ENCODE peak calls at places on chromosomes 2 and 18, in ten cellular contexts. V is prostate gland, M is fibroblast of lung, K is PC-9, U is progenitor cell of endocrine pancreas, P is ovary, L is GM12865, E is astrocyte of the spinal cord, O is kidney, W is AG04450. D is an unnamed sample.

GRCh38 chr2:75667884-75668283 is 21.3 kb downstream of the MRPL19 start:
- DNase-seq in K (no peak), P (no peak), L (no peak), U (no peak), O (no peak), E (peak), W (no peak), V (no peak), M (no peak), D (no peak)

GRCh38 chr2:157593411-157593810 is 35.3 kb downstream of the ACVR1C start:
- DNase-seq in K (no peak), V (no peak), M (no peak), P (no peak), U (no peak), E (no peak), W (no peak), O (no peak), L (no peak), D (no peak)

GRCh38 chr2:190136259-190136658 is 73.7 kb upstream of the MSTN start:
- DNase-seq in E (no peak), L (no peak), U (no peak), K (no peak), O (no peak), P (no peak), M (no peak), W (no peak), V (no peak), D (no peak)

GRCh38 chr2:30679416-30680088 is 127.7 kb downstream of the CAPN13 start:
- DNase-seq in K (no peak), L (no peak), V (no peak), W (no peak), P (no peak), M (peak), O (no peak), E (peak), U (no peak), D (no peak)

GRCh38 chr2:133821107-133821760 is 253.0 kb upstream of the NCKAP5 start:
- DNase-seq in W (no peak), P (no peak), V (no peak), L (no peak), E (peak), U (no peak), M (peak), O (no peak), K (no peak), D (no peak)

GRCh38 chr2:21276163-21276562 is 152.4 kb downstream of the TDRD15 start:
- DNase-seq in K (no peak), U (no peak), L (no peak), V (no peak), P (no peak), O (no peak), W (no peak), M (no peak), E (no peak), D (no peak)

GRCh38 chr2:35846-36245 is 10.5 kb downstream of the FAM110C start:
- DNase-seq in E (no peak), U (no peak), V (peak), L (no peak), K (peak), P (no peak), W (no peak), M (no peak), O (no peak), D (peak)

GRCh38 chr2:30686000-30686399 is 121.2 kb downstream of the CAPN13 start:
- DNase-seq in P (no peak), U (no peak), V (no peak), K (no peak), L (peak), O (no peak), E (no peak), M (no peak), W (no peak), D (no peak)

GRCh38 chr2:205771063-205771462 is 88.8 kb downstream of the NRP2 start:
- DNase-seq in M (peak), V (peak), K (no peak), L (no peak), U (no peak), O (no peak), P (no peak), W (peak), E (no peak), D (no peak)

GRCh38 chr2:181130686-181131085 is 150.3 kb downstream of the UBE2E3 start:
- DNase-seq in L (no peak), M (peak), V (no peak), U (no peak), W (no peak), O (no peak), K (no peak), P (no peak), E (no peak), D (no peak)

GRCh38 chr2:133791191-133791590 is 222.9 kb upstream of the NCKAP5 start:
- DNase-seq in M (peak), K (no peak), E (peak), O (no peak), P (no peak), L (no peak), U (no peak), W (peak), V (no peak), D (no peak)

GRCh38 chr2:55590810-55591440 is 26.5 kb downstream of the PPP4R3B start:
- DNase-seq in E (peak), V (no peak), M (peak), P (no peak), O (no peak), K (no peak), L (peak), W (no peak), U (no peak), D (no peak)

GRCh38 chr2:162477011-162477410 is 133.1 kb downstream of the GCA start:
- DNase-seq in M (no peak), O (no peak), E (peak), L (no peak), W (no peak), P (no peak), K (no peak), V (no peak), U (no peak), D (no peak)

GRCh38 chr2:239519081-239519920 is 118.5 kb upstream of the HDAC4 start:
- DNase-seq in L (no peak), M (no peak), K (no peak), V (no peak), W (no peak), U (no peak), P (no peak), O (peak), E (no peak), D (no peak)

GRCh38 chr2:238019962-238020361 is 40.8 kb upstream of the SCLY start:
- DNase-seq in O (no peak), V (no peak), U (no peak), W (no peak), P (no peak), K (no peak), E (no peak), M (no peak), L (no peak), D (no peak)

GRCh38 chr18:28002841-28003240 is 174.1 kb downstream of the CDH2 start:
- DNase-seq in E (no peak), V (no peak), P (no peak), W (no peak), K (no peak), M (no peak), O (no peak), L (no peak), U (no peak), D (no peak)

GRCh38 chr2:158269143-158269542 is 167.5 kb downstream of the UPP2 start:
- DNase-seq in M (no peak), O (no peak), U (no peak), W (no peak), V (no peak), E (no peak), L (no peak), K (no peak), P (no peak), D (no peak)

GRCh38 chr18:2981212-2981728 is 31.7 kb downstream of the LPIN2 start:
- DNase-seq in L (peak), E (peak), P (no peak), W (peak), V (no peak), K (no peak), U (no peak), M (peak), O (no peak), D (no peak)

GRCh38 chr2:8242734-8243133 is 439.1 kb upstream of the ID2 start:
- DNase-seq in P (no peak), V (no peak), K (no peak), O (no peak), W (no peak), U (no peak), L (no peak), M (peak), E (no peak), D (no peak)

GRCh38 chr2:202387608-202388342 is 11.6 kb downstream of the BMPR2 start:
- DNase-seq in K (no peak), V (no peak), W (no peak), E (no peak), P (no peak), M (no peak), U (no peak), L (no peak), O (no peak), D (no peak)

GRCh38 chr2:151777487-151777886 is 43.2 kb upstream of the NEB start:
- DNase-seq in L (no peak), U (no peak), V (no peak), E (no peak), O (no peak), W (no peak), K (no peak), P (no peak), M (no peak), D (no peak)
- TF ChIP-seq CTCF in L (peak), U (no peak), V (no peak), E (peak), O (no peak), W (peak), K (no peak), P (no peak), M (no peak), D (peak)

GRCh38 chr2:119760876-119761275 is 1.2 kb downstream of the PTPN4 start:
- DNase-seq in O (no peak), P (no peak), M (peak), W (no peak), L (peak), U (no peak), V (no peak), E (peak), K (no peak), D (no peak)
- TF ChIP-seq CTCF in O (no peak), P (no peak), M (no peak), W (no peak), L (no peak), U (no peak), V (no peak), E (no peak), K (no peak), D (no peak)

GRCh38 chr2:59786684-59787083 is 766.8 kb downstream of the BCL11A start:
- DNase-seq in L (no peak), U (no peak), O (no peak), W (no peak), E (no peak), V (no peak), P (no peak), M (no peak), K (no peak), D (no peak)

GRCh38 chr2:59790186-59791142 is 763.0 kb downstream of the BCL11A start:
- DNase-seq in O (no peak), K (no peak), W (no peak), M (no peak), L (no peak), P (no peak), E (no peak), V (no peak), U (no peak), D (no peak)

GRCh38 chr2:59787095-59787494 is 766.4 kb downstream of the BCL11A start:
- DNase-seq in P (no peak), K (no peak), M (no peak), O (no peak), V (no peak), U (no peak), L (no peak), E (no peak), W (no peak), D (no peak)

GRCh38 chr2:59789523-59789922 is 763.9 kb downstream of the BCL11A start:
- DNase-seq in V (no peak), L (no peak), P (no peak), M (no peak), E (no peak), U (no peak), K (no peak), W (no peak), O (no peak), D (no peak)
- TF ChIP-seq CTCF in V (no peak), L (no peak), P (no peak), M (no peak), E (no peak), U (peak), K (no peak), W (no peak), O (no peak), D (no peak)

GRCh38 chr18:12278765-12279682 is 24.9 kb downstream of the CIDEA start:
- DNase-seq in M (peak), V (peak), O (peak), E (peak), L (no peak), K (no peak), P (peak), U (peak), W (peak), D (peak)
- TF ChIP-seq CTCF in M (no peak), V (no peak), O (no peak), E (peak), L (no peak), K (no peak), P (peak), U (peak), W (peak), D (no peak)

DNA sequence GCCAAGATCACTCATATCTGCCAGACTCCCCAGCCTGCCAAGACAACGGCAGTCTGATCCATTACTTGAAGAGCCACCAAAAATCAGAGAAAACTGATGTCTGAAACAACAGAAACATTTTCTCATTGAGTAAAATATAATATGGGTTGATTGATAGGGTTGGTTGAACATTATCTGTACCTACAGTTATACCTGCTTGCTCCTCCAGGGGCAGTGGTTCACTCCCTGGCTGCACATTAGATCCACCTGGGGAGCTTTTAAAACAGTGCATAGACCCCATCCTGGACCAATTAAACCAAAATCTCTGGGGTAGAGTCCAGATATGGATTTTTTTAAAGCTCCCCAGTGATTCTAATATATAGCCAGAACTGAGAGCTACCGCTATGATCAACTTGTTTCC is 43.6 kb upstream of the SLC14A2 start:
- DNase-seq in M (no peak), K (no peak), L (no peak), P (no peak), E (no peak), V (no peak), W (no peak), U (no peak), O (no peak), D (no peak)
- TF ChIP-seq CTCF in M (peak), K (peak), L (peak), P (no peak), E (peak), V (no peak), W (peak), U (peak), O (peak), D (peak)

GRCh38 chr2:160321025-160321424 is 121.0 kb upstream of the ITGB6 start:
- DNase-seq in L (no peak), U (no peak), V (no peak), M (no peak), K (peak), E (no peak), P (no peak), O (peak), W (no peak), D (no peak)
- TF ChIP-seq CTCF in L (no peak), U (no peak), V (no peak), M (no peak), K (no peak), E (no peak), P (no peak), O (no peak), W (no peak), D (no peak)

GRCh38 chr2:113977060-113977659 is 87.3 kb downstream of the ACTR3 start:
- DNase-seq in M (no peak), V (no peak), E (no peak), P (no peak), W (no peak), O (peak), K (peak), L (no peak), U (no peak), D (no peak)

GRCh38 chr2:113979172-113980128 is 89.6 kb downstream of the ACTR3 start:
- DNase-seq in W (no peak), M (no peak), E (no peak), P (peak), L (peak), V (no peak), U (no peak), O (peak), K (no peak), D (no peak)

GRCh38 chr2:113976277-113976928 is 86.5 kb downstream of the ACTR3 start:
- DNase-seq in E (no peak), U (no peak), K (no peak), W (no peak), V (no peak), L (no peak), P (no peak), O (no peak), M (no peak), D (no peak)

GRCh38 chr2:113978524-113979171 is 88.8 kb downstream of the ACTR3 start:
- DNase-seq in M (no peak), K (no peak), W (no peak), E (no peak), U (no peak), O (peak), P (no peak), L (no peak), V (no peak), D (no peak)

DNA sequence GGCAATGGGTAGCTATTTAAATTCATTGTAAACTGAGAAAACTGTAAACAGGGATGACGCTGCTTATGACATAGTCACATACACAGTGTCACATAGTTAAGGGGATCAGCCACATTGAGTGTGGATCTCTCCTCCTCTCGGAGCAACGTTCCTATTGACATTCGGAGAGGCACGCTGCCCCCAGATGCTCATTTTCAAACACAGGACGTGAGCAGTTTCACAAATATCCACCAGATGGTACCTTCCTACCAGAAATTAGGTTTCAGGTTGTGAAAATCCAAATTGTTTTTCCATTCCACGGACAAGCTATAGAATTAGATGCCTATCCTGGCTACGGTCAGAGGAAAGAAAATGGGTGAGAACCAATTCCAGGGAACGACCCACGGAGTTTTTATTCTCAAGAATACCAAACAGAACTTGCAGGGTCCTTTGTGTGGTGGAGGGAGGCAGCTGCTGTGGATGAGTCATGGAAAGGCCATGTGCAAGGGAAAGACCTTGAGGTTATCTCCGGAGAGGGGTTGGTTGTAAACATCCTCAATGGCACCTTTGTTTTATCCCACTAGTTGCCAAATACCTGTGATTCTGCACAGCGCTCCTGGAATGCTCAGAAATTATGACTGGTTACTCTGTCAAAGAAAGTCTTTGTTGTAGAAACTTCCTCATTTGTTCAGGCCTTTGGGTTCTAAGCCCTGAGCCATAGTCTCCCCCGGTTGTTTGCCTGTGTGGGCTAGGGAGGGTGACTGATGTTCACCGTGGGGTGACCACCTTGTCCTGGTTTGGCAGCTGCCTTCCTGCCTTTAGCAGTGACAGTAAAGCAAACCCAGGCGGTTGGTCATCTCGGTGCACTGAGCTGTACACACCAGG is 88.0 kb downstream of the ACTR3 start:
- DNase-seq in M (peak), L (no peak), O (peak), K (peak), V (no peak), E (peak), U (no peak), W (peak), P (no peak), D (no peak)
- TF ChIP-seq CTCF in M (peak), L (no peak), O (peak), K (peak), V (no peak), E (peak), U (peak), W (peak), P (no peak), D (peak)

DNA sequence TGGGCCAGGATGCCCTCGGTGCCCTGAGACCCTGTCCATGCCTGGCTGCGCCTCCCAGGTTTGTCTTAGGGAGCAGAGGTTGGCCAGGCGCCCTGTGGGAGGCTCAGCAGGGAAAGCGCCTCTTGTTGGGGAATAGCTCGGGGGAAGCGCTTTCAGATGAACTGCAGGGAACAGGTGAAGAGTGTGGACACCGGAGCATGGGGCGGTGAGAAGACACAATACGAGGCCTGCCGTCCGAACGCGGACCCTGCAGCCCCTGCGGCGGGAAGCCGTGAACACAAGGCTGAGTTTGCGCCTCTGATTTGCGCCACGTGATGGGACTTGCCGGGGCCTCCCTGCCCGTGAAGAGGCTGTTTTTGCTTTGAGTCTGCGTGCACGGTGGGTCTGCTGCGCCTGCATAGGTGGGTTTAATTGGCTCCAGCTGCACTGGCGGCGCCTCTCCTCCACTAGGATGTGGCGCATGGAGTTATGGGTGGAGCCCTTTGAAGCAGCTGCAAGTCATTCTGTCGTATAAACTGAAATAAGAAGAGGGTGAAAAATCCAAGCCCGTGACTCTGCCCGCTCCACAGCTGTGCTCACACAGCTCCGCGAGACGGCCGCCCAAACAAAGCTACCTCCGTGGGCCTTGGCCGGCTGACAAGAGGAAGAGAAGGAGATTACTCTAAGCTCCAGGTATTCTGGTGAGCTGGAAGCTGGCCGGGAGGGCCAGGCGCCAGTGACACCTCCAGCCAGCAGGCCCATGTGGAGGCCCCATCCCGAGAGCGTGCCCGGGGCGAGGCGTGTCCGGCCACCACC is 103.5 kb upstream of the CTDP1 start:
- DNase-seq in U (no peak), K (no peak), V (peak), L (no peak), W (peak), M (peak), P (peak), E (peak), O (peak), D (peak)
- TF ChIP-seq CTCF in U (no peak), K (no peak), V (peak), L (no peak), W (peak), M (no peak), P (no peak), E (peak), O (no peak), D (no peak)

DNA sequence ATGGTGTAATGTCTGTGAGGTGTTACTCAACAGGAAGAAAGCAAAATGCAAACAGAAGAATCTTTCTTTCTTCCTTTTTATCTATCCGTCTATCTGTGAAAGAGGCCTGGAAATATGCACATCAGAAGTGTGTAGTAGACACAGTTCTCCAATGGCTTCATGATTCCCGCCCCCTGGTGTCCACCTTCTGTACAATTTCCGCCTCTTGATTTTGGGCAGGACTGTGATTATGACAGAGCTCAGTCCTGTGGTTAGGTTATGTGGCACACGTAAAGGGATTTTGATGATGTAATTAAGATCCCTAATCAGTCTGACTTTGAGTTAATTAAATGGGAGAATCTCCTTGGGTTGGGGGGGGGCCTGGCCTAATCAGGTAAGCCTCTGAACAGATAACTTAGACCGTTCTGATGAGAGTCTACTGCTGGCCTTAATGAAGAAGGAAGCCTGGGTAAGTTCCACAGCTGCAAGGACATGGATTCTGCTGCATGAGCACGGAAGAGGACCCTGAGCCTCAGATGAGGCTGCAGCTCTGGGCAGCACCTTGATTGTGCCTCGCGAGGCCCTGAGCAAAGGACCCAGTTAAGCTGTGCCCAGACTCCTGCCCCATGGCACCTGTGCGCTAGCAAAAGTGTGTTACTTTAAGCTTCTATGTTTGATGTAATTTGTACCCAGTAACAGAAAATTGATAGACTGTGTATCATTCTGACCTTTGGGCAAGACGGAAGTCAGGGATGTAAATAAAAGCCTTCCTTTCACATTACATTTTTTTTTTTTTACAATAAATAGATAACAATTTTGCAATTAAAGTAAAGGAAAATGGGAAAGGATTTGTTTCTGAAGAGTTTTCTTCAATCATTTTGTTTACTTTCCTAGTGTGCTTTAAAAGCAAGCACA is 11.3 kb upstream of the KCNF1 start:
- DNase-seq in E (no peak), P (no peak), W (no peak), K (no peak), O (no peak), U (no peak), L (peak), V (no peak), M (peak), D (no peak)
- TF ChIP-seq CTCF in E (peak), P (no peak), W (peak), K (peak), O (peak), U (peak), L (peak), V (no peak), M (no peak), D (peak)